ENCODE peak calls at places on chromosomes 7 and 10, in five cellular contexts. F, K, L, T and O are unnamed samples.

GRCh38 chr10:118343549-118343948 is 1.4 kb upstream of the FAM204A start:
- DNase-seq in T (no peak), F (no peak), L (no peak), K (no peak), O (no peak)

GRCh38 chr10:86900955-86901354 is 56.5 kb downstream of the MMRN2 start:
- DNase-seq in L (peak), K (no peak), F (peak), T (peak), O (peak)

GRCh38 chr7:1531263-1531978 is 919 bp downstream of the MAFK start:
- DNase-seq in K (no peak), L (peak), F (no peak), T (no peak), O (no peak)

GRCh38 chr10:79202188-79203013 is 133.6 kb downstream of the ZMIZ1 start:
- DNase-seq in L (no peak), T (peak), F (peak), K (no peak), O (no peak)

GRCh38 chr7:130996841-130997231 is 262.8 kb upstream of the KLF14 start:
- DNase-seq in T (no peak), F (peak), K (no peak), L (no peak), O (no peak)

GRCh38 chr10:52539463-52539862 is 225.4 kb downstream of the DKK1 start:
- DNase-seq in F (peak), L (no peak), K (no peak), T (no peak), O (no peak)

GRCh38 chr7:282621-283020 is 7.3 kb upstream of the FOXL3 start:
- DNase-seq in K (no peak), L (no peak), T (no peak), F (no peak), O (no peak)

GRCh38 chr10:29140991-29141390 is 147.9 kb upstream of the LYZL1 start:
- DNase-seq in K (no peak), L (no peak), T (peak), F (peak), O (peak)

GRCh38 chr10:123999261-123999660 is 94.1 kb downstream of the CHST15 start:
- DNase-seq in L (no peak), K (no peak), F (no peak), T (no peak), O (no peak)

GRCh38 chr10:649798-650690 is 39.4 kb downstream of the DIP2C start:
- DNase-seq in T (peak), L (no peak), F (no peak), K (peak), O (no peak)

GRCh38 chr10:74306227-74306982 is 155.4 kb downstream of the ADK start:
- DNase-seq in F (no peak), T (no peak), L (no peak), K (no peak), O (no peak)

GRCh38 chr7:119223930-119224329 is 999.4 kb downstream of the ANKRD7 start:
- DNase-seq in T (no peak), K (no peak), F (no peak), L (no peak), O (no peak)

GRCh38 chr10:124962421-124962820 is 20.5 kb downstream of the ZRANB1 start:
- DNase-seq in K (no peak), F (no peak), L (no peak), T (peak), O (no peak)

GRCh38 chr10:59257224-59257623 is 80.8 kb downstream of the PHYHIPL start:
- DNase-seq in T (no peak), F (no peak), K (no peak), L (no peak), O (no peak)

GRCh38 chr7:89837515-89837914 is 316.8 kb upstream of the STEAP1 start:
- DNase-seq in F (peak), L (peak), K (no peak), T (peak), O (no peak)

GRCh38 chr10:77173615-77174461 is 463.8 kb downstream of the KCNMA1 start:
- DNase-seq in K (peak), F (peak), L (peak), T (peak), O (peak)

GRCh38 chr7:30740417-30741181 is 11.3 kb upstream of the INMT start:
- DNase-seq in F (peak), L (peak), T (peak), K (peak), O (no peak)

GRCh38 chr10:66928000-66928770 is 2.3 kb downstream of the LRRTM3 start:
- DNase-seq in F (peak), L (no peak), T (peak), K (no peak), O (no peak)

GRCh38 chr10:613217-613616 is 76.3 kb downstream of the DIP2C start:
- DNase-seq in K (no peak), L (no peak), T (no peak), F (no peak), O (no peak)

GRCh38 chr10:89217057-89217990 is 10.2 kb upstream of the CH25H start:
- DNase-seq in F (peak), K (no peak), T (peak), L (peak), O (no peak)

GRCh38 chr7:28165971-28166955 is 14.3 kb downstream of the JAZF1 start:
- DNase-seq in K (no peak), F (peak), L (no peak), T (peak), O (peak)

GRCh38 chr10:71475243-71475871 is 78.6 kb downstream of the CDH23 start:
- DNase-seq in L (peak), F (no peak), K (no peak), T (no peak), O (no peak)

GRCh38 chr10:49398000-49398861 is 2.3 kb upstream of the DRGX start:
- DNase-seq in F (peak), T (peak), L (peak), K (peak), O (no peak)

GRCh38 chr7:132154248-132154647 is 422.0 kb downstream of the PLXNA4 start:
- DNase-seq in T (no peak), L (no peak), F (no peak), K (no peak), O (no peak)

GRCh38 chr10:26437637-26438461 is at the start of gene APBB1IP:
- DNase-seq in F (peak), L (peak), K (no peak), T (peak), O (peak)

DNA sequence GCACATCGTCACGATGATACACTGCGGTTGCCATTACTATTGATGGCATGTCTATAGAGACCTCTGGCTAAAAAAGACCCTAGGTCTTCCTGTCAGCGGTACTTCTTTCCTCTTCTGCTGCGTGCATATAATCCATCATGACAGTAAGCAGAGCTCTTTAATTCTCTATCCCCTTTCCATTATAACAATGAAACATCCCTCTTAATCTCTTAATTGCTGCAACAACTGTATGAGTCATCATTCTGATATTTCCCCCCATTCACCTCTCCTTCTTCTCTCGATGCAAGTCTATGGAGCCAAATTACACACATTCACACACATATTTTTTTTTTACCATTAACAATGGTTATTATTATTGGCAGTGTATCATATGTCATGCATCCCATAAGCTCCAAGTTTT is 45.2 kb upstream of the AKR1E2 start:
- DNase-seq in K (no peak), L (no peak), T (peak), F (peak), O (no peak)
- TF ChIP-seq CTCF in K (no peak), L (no peak), T (no peak), F (no peak), O (no peak)

DNA sequence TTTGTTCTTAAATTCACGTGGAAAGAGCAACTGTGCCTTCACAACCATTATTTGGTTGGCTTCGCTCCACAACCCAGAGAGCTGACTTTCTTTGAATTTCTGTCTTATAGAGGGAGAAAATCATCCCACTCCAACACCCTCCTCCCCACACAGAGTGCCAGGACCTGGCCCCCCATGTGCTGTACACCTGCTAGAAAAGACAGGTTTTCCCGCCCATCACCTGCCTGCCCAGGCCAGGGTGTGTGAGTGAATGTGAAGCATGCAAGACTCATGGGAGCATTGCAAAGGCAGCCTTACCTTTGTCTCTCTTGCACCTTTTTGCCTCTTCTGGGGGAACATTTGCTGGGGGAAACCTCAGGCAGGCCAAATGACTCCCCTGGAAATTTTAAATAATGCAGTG is 319.0 kb downstream of the TNS3 start:
- DNase-seq in L (no peak), F (no peak), K (no peak), T (no peak), O (no peak)
- TF ChIP-seq CTCF in L (no peak), F (no peak), K (no peak), T (no peak), O (no peak)

GRCh38 chr10:33623677-33624076 is 289.2 kb upstream of the NRP1 start:
- DNase-seq in F (no peak), T (no peak), L (no peak), K (no peak), O (no peak)
- TF ChIP-seq CTCF in F (no peak), T (no peak), L (no peak), K (no peak), O (no peak)

DNA sequence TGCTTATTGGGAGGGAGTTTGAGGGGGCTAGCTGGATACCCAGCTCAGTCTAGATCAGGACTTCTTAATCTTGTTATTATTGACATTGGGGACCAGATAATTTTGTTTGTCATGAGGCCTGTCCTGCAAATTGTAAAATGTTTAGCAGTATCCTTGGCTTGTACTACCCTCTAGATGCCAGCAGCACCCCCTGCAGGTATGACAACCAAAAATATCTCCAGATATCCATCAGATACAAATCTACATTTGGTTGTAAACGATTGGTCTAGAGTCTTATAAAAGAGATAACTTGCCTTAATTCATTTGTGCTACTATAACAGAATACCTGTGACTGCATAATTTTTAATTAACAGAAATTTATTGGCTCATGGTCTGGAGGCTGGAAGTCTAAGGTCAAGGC is 1232.2 kb downstream of the XPNPEP1 start:
- DNase-seq in F (no peak), T (no peak), L (no peak), K (no peak), O (no peak)
- TF ChIP-seq CTCF in F (no peak), T (no peak), L (no peak), K (no peak), O (no peak)

GRCh38 chr7:7432979-7433378 is 102.7 kb downstream of the COL28A1 start:
- DNase-seq in F (no peak), T (no peak), K (no peak), L (no peak), O (no peak)
- TF ChIP-seq CTCF in F (no peak), T (no peak), K (no peak), L (no peak), O (no peak)

GRCh38 chr10:21978191-21978862 is 25.2 kb downstream of the DNAJC1 start:
- DNase-seq in F (peak), T (peak), L (no peak), K (no peak), O (no peak)
- TF ChIP-seq CTCF in F (no peak), T (no peak), L (no peak), K (no peak), O (no peak)

DNA sequence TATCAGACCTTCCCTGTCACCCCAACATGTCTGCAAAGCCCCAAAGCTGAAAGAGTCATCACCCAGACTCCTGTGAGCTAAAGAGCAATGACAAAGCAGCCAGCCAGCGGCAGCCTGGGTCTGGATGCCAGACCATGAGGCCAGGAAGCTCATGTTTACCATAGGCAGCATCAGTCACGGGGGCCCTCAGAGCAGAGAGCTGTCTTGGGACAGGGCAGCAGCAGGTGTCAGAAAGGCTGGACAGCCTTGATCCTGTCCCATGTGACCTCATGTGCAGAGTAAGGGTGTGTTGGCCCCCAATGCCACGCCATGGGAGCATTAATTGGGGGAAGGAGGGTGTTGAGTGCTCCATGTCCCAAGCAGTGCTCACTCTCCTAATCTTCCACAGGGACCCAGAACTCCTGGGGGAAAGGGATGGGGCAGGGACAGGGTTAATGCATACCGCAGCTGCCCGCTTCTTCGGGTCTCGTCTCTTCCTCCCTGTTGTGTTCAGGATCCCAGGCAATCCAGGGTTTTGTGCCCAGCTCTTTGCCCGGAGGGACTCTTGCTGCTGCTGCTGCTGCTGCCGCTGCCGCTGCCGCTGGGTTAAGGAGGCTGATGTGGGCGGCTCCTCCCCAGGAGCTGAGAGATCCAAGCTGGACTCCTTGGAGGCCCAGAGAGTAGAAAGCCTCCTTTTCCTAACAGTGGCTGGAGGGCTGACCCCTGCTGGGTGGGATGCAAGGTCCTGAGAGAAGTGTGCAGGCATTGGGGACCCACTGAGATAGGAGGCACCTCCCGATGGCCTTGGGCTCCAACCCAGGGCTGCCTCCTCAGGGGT is 7.1 kb downstream of the CCDC201 start:
- DNase-seq in F (no peak), K (no peak), T (no peak), L (no peak), O (no peak)
- TF ChIP-seq CTCF in F (no peak), K (no peak), T (no peak), L (no peak), O (no peak)

DNA sequence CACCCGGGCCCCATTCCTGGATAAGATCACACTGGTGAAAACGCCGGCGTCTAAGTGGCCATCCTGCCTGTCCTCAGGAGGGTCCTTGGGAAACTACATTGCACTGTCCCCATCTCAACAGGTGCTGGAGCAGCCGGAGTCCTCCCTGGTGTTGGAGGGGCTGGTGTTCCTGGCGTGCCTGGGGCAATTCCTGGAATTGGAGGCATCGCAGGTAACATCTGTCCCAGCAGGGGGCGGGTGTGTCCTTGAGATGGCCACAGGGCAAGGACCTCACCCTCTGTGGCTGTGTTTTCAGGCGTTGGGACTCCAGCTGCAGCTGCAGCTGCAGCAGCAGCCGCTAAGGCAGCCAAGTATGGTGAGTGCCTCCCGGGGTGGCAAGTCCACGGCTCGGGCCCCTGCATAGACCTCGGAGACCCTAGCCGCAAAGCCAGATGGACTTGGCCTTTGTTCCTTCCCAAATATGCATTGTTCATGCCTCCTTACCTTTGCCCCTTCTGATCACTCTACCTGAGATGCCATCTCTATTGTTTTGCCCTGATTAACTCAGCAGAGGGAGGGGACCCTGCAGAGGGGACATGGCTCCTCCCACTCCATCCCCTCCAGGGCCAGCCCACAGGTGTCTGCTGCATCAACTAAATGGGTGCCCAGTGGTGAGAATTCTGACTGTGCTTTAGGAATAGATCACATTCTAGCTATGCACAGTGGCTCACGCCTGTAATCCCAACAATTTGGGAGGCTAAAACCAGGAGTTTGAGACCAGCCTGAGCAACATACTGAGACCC is 23.8 kb downstream of the ELN start:
- DNase-seq in K (peak), T (peak), L (no peak), F (peak), O (no peak)
- TF ChIP-seq CTCF in K (peak), T (peak), L (no peak), F (peak), O (peak)

GRCh38 chr10:117000580-117000979 is 4.4 kb downstream of the SHTN1 start:
- DNase-seq in T (peak), L (no peak), K (no peak), F (peak), O (no peak)
- TF ChIP-seq CTCF in T (no peak), L (no peak), K (no peak), F (no peak), O (no peak)